ENCODE peak calls at places on chromosomes 16 and 17, in four cellular contexts. U, I, M and D are unnamed samples.

GRCh38 chr17:61382796-61383688 is 16.6 kb upstream of the TBX2 start:
- DNase-seq in I (no peak), U (no peak), M (no peak), D (no peak)

GRCh38 chr16:6484931-6485330 is 847.7 kb upstream of the RBFOX1 start:
- DNase-seq in I (no peak), M (no peak), U (no peak), D (no peak)

GRCh38 chr17:33258291-33258690 is 34.8 kb downstream of the ASIC2 start:
- DNase-seq in M (no peak), U (no peak), I (no peak), D (no peak)

GRCh38 chr16:24577167-24577566 is 37.8 kb downstream of the RBBP6 start:
- DNase-seq in I (no peak), M (no peak), U (no peak), D (no peak)

GRCh38 chr17:59152925-59153324 is 2.1 kb downstream of the SKA2 start:
- DNase-seq in U (no peak), M (no peak), I (no peak), D (no peak)

GRCh38 chr16:26802965-26803364 is 263.8 kb upstream of the C16orf82 start:
- DNase-seq in I (no peak), U (no peak), M (no peak), D (no peak)

GRCh38 chr17:43791589-43791988 is 11.4 kb downstream of the CFAP97D1 start:
- DNase-seq in I (peak; percentile 66), U (peak; percentile 48), M (peak; percentile 82), D (no peak)

GRCh38 chr17:31373150-31374082 is 18.1 kb upstream of the RAB11FIP4 start:
- DNase-seq in U (peak; percentile 49), M (peak; percentile 8), I (peak; percentile 42), D (peak; percentile 20)

GRCh38 chr17:55413825-55414489 is 7.7 kb downstream of the MMD start:
- DNase-seq in I (no peak), U (no peak), M (no peak), D (no peak)

GRCh38 chr17:73307130-73307529 is 4.7 kb downstream of the CDC42EP4 start:
- DNase-seq in M (no peak), U (no peak), I (no peak), D (no peak)

GRCh38 chr17:49670002-49670401 is 7.9 kb downstream of the SPOP start:
- DNase-seq in M (no peak), U (no peak), I (no peak), D (no peak)

GRCh38 chr17:48457080-48457836 is 27.2 kb upstream of the SKAP1 start:
- DNase-seq in I (peak; percentile 42), U (peak; percentile 83), M (peak; percentile 54), D (no peak)

GRCh38 chr17:48456584-48456983 is 26.6 kb upstream of the SKAP1 start:
- DNase-seq in M (peak; percentile 83), U (peak; percentile 32), I (no peak), D (no peak)

GRCh38 chr17:48462946-48463345 is 32.9 kb upstream of the SKAP1 start:
- DNase-seq in U (no peak), I (no peak), M (no peak), D (no peak)

GRCh38 chr17:48460055-48460454 is 30.0 kb upstream of the SKAP1 start:
- DNase-seq in I (no peak), M (no peak), U (peak; percentile 77), D (no peak)

DNA sequence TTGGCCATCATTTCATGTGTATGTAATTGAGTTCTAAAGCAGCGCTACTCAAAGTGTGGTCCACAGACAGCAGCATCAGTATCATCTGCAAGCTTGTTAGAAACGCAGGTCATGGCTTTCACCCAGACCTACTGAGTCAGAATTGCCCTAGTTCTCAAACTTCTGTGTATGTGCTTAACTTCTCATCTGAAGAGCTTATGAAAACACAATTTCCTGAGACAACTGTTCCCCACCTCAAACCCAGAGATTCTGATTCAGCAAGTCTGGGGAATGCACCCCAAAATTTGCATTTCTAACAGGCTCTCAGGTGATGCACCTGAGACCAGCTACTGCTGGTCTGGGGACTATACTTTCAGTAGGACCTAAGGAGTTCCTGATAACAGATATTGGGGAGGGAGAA is 29.1 kb upstream of the SKAP1 start:
- DNase-seq in U (no peak), I (no peak), M (no peak), D (no peak)
- H3K27ac ChIP-seq in U (no peak overlapping the region), I (no peak overlapping the region), M (no peak overlapping the region), D (no peak overlapping the region)

DNA sequence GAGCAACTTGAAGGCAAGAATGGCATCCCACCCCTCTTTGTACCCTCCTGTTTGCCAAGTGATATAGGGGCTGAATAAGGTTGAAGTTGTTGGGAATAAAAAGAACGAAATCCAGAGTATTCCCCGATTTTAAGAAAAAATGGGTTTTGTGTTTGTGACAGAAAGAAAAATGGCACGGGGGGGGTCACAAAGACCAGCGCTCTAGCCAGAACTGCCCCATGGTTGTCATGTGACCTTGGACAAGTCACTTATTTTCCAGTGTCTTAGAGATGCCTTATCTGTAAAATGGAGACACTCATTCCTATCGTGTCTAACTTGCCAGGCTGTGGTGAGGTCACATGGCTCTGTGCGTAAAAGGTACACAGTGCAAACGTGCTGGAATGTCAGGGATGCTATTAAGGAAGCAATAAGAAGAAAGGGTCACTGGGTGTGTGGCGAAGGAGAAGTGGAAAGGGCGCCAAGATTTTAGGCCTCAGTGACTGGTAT is 1.6 kb upstream of the HEXIM1 start:
- DNase-seq in U (no peak), I (no peak), M (no peak), D (no peak)
- TF ChIP-seq TCF7L2 in U (no peak), I (no peak), M (no peak), D (no peak)

DNA sequence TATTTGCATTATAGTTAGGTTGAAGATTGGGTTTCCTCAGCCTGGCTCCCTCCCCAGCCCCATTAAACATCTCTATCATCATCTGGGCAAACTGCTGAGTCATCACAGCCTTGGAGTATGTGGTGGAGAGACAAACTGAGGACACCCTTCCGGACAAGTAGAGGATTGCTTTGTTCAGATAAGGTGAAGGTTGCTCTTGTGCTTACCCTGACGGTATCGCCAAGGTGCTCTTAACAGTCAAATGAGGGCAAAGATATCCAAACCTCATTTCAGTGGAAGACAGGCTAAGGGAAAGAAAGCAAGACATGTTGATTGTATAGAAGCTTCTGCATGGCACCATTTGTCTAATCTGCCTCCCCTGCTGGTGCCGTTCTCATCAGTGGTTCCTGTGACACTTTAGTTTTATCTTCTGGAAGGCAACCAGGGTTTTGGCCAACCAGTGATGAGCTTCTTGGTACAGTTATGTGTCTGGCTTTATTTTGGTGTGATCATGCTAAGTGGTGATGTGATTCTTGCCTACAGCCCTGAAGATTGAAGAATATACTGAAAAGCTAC is 56.9 kb upstream of the LGALS9 start:
- DNase-seq in U (peak; percentile 75), M (no peak), I (no peak), D (no peak)
- TF ChIP-seq SIN3A in U (no peak), M (no peak), I (no peak), D (no peak)

GRCh38 chr16:427295-427694 is 1.8 kb downstream of the RAB11FIP3 start:
- DNase-seq in U (no peak), M (no peak), I (no peak), D (no peak)
- H3K27ac ChIP-seq in U (no peak overlapping the region), M (no peak overlapping the region), I (no peak overlapping the region), D (peak overlapping the region; percentile 57)

DNA sequence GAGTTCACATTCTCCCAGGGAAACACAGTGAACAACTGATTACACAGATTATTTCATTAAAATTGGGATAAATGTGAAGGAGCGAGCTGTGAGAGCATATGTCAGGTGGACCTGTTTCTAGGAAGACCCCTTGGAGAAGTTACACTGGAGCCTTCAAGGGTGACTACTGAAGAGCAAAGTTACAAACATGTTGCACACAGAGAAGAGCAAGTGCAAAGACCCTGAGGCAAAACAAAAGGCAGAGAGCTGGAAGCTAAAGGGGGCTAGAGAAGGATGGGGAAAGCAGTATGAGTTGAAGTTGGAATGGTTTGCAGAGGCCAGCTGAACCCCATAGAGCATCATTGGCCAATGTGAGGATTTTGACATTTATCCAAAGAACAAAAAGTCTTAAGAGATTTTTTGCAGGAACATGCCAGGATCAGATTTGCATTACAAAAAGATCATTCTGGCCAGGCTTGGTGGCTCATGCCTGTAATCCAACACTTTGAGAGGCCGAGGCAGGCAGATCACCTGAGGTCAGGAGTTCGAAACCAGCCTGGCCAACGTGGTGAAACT is 14.1 kb downstream of the PDZD9 start:
- DNase-seq in M (no peak), I (no peak), U (no peak), D (no peak)
- TF ChIP-seq TCF7L2 in M (no peak), I (no peak), U (no peak), D (no peak)

DNA sequence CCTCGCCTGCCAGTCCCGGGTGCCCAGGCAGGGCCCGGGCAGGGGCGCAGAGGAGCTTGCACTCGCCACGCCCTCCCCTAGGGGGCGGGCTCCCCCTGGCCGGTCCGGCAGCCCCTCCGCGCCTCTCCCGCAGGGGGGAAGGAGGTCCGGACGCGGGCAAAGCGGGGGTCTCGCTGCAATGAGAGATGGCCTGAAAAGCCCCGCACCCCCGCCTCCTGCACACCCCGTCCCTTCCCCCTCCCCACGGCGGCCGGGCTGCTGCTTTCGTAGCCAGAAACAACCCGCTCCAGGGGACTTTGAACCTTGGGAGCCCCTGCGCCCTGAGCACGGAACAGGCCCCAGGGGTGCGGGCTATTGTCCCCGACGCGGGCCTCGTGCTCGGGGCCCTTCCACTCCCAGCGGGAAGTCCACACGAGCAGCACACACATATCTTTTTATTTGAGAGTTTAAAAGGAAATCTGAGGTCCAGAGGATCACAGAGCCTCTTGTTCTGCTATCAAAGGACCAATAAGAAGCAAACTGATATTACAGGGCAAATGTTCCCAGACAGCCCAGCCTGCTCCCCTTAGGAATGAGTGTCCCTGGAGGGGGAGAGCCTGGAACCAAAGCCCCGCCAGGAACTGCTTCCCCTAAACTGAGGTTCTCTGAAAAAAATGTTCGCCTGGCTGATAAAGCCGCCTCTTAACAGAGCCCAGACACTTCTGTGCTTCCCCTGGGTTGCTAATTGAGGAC is 5.8 kb upstream of the CBX4 start:
- DNase-seq in M (no peak), U (peak; percentile 85), I (peak; percentile 74), D (no peak)
- TF ChIP-seq SIN3A in M (no peak), U (no peak), I (no peak), D (no peak)

GRCh38 chr17:40539711-40540411 is 25.4 kb downstream of the CCR7 start:
- DNase-seq in I (no peak), M (no peak), U (no peak), D (no peak)

GRCh38 chr17:40541873-40542561 is 23.3 kb downstream of the CCR7 start:
- DNase-seq in U (no peak), I (no peak), M (no peak), D (no peak)

GRCh38 chr17:40540448-40540847 is 24.8 kb downstream of the CCR7 start:
- DNase-seq in M (no peak), I (no peak), U (no peak), D (no peak)

GRCh38 chr17:40542562-40543411 is 22.5 kb downstream of the CCR7 start:
- DNase-seq in M (no peak), I (peak; percentile 90), U (no peak), D (no peak)

GRCh38 chr17:40541060-40541872 is 24.0 kb downstream of the CCR7 start:
- DNase-seq in I (peak; percentile 56), M (no peak), U (no peak), D (no peak)
- H3K27ac ChIP-seq in I (no peak overlapping the region), M (no peak overlapping the region), U (no peak overlapping the region), D (no peak overlapping the region)